ENCODE peak calls at places on chromosomes 16 and 17, in four cellular contexts. M, K, J and N are unnamed samples.

GRCh38 chr17:72656114-72656763 is 436.2 kb downstream of the SLC39A11 start:
- DNase-seq in M (no peak), J (no peak), K (no peak), N (no peak)

GRCh38 chr17:19933221-19933620 is 44.4 kb downstream of the AKAP10 start:
- DNase-seq in K (no peak), J (no peak), M (no peak), N (no peak)

GRCh38 chr16:24670623-24671454 is 58.6 kb upstream of the TNRC6A start:
- DNase-seq in M (no peak), J (peak), K (no peak), N (no peak)

GRCh38 chr16:20806168-20807050 is at the start of the genes ERI2 and REXO5:
- DNase-seq in K (peak), M (peak), J (peak), N (peak)

GRCh38 chr16:2749936-2750335 is 2.5 kb upstream of the SRRM2 start:
- DNase-seq in K (peak), J (no peak), M (no peak), N (no peak)

GRCh38 chr17:77320501-77321256 is 179.9 kb downstream of the SEC14L1 start:
- DNase-seq in K (peak), J (peak), M (peak), N (no peak)

GRCh38 chr16:5523794-5524193 is 426.2 kb upstream of the EEF2KMT start:
- DNase-seq in J (no peak), M (no peak), K (no peak), N (no peak)

GRCh38 chr16:57615813-57616212 is 12.6 kb upstream of the ADGRG1 start:
- DNase-seq in K (peak), M (no peak), J (no peak), N (no peak)

GRCh38 chr16:78227855-78228254 is 128.4 kb downstream of the WWOX start:
- DNase-seq in J (no peak), K (no peak), M (no peak), N (no peak)

GRCh38 chr17:73174126-73174525 is 9.3 kb downstream of the SSTR2 start:
- DNase-seq in K (no peak), M (no peak), J (no peak), N (no peak)

GRCh38 chr17:32261937-32262510 is 3.6 kb upstream of the RHBDL3 start:
- DNase-seq in M (no peak), J (no peak), K (peak), N (no peak)

GRCh38 chr17:43698678-43699437 is 37.1 kb upstream of the MEOX1 start:
- DNase-seq in M (no peak), J (no peak), K (no peak), N (peak)

GRCh38 chr16:73124665-73125064 is 76.7 kb upstream of the ZFHX3 start:
- DNase-seq in M (no peak), K (no peak), J (no peak), N (no peak)

GRCh38 chr17:27216836-27217235 is 77.1 kb upstream of the WSB1 start:
- DNase-seq in J (no peak), M (no peak), K (no peak), N (no peak)

GRCh38 chr17:27218041-27218440 is 75.9 kb upstream of the WSB1 start:
- DNase-seq in K (no peak), J (no peak), M (no peak), N (no peak)

GRCh38 chr17:27217631-27218030 is 76.3 kb upstream of the WSB1 start:
- DNase-seq in K (no peak), J (no peak), M (peak), N (no peak)

GRCh38 chr17:27222515-27222914 is 71.4 kb upstream of the WSB1 start:
- DNase-seq in M (no peak), J (no peak), K (no peak), N (no peak)

DNA sequence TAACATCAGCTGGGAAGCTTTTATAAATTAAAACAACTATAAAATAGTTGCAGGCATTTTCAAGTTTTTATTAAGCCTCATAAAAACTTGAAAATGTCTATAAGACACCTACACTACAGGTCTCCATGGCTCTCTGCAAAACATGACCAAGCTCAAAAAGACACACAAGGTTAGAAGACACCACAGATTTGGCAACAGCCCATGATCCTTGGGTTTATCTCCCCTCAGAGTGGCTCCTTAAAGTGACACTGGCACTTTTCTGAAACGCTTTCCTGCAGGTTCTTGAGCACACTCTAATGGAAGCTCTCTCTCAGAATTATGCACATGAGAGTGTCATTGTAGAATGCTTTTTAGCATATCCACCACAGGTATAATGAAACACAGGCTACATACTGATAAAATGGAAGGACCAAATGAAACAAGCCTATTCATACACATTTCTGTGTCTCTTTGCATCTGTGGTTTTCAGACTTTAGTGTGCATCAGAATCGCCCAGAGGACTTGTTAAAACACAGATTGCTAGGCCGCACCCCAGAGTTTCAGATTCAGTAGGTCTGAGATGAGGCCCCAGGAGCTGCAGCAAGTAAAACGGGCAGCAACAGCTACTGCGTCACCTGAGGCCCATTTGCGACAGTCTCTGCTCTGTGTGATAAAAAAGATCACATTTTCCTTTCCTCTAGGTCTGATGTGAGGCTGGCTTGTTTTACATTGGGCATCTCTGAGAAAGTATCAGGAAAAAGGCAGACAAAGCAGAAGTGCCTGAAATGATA is 75.0 kb upstream of the WSB1 start:
- DNase-seq in K (no peak), M (peak), J (no peak), N (no peak)
- TF ChIP-seq POLR2A in K (no peak), M (peak), J (no peak), N (no peak)

GRCh38 chr17:9087921-9088320 is 66.6 kb downstream of the NTN1 start:
- DNase-seq in J (no peak), M (no peak), K (no peak), N (no peak)

GRCh38 chr17:9080983-9081382 is 59.7 kb downstream of the NTN1 start:
- DNase-seq in K (no peak), J (no peak), M (no peak), N (no peak)

GRCh38 chr17:9090641-9091096 is 69.4 kb downstream of the NTN1 start:
- DNase-seq in J (no peak), K (no peak), M (no peak), N (no peak)

DNA sequence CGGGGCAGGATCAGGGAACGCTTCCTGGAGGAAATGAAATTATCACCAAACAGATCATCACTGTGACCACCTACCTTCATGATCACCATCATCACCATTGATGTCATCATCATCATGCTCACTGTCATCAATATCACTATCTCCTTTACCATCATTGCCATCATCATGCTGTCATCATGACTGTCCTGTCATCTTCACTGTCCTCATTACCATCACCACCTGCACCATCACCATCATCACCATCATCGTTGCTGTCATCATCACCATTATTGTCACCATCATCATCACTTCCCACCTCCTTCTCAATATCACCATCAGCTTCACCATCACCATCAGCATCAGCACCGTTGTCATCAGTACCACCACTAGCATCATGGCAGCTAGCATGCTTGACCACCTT is 65.3 kb downstream of the NTN1 start:
- DNase-seq in J (no peak), M (no peak), K (no peak), N (no peak)
- TF ChIP-seq CTCF in J (no peak), M (no peak), K (no peak), N (no peak)

GRCh38 chr17:78840780-78841611 is at the start of gene USP36:
- DNase-seq in M (peak), K (peak), J (peak), N (peak)
- TF ChIP-seq POLR2A in M (peak), K (peak), J (peak), N (peak)

DNA sequence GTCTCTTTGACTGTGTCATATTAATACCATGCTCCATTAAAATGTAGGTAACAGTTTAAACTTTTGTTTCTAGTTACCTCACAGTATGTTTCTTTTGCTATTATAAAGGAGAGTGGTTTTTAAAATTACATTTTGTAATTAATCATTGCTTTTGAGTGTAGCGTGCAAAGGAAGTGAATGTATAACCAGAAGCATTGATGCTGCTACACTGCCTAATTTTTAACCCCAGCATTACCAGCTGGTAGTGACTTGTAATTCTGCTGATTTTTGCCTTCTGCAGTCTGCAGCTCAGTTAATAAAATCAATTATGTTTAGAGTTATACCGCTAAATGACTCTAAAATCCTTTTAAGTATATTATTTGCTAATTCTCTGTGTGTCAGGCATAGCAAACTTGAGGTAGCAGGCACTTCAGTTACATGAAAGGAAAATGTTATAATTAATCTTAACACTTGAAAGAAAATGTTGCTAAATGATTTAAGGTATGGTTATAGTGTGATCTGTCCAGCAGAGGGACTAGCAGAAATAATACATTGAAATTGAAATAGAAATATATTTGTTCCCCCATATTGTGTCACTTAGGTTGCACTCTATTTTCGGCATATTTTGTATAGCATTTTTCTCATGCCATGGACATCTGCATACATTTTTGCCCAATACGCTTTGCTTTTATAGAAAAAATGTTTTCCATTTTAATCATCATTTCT is 388.5 kb downstream of the CNTNAP4 start:
- DNase-seq in K (no peak), M (no peak), J (no peak), N (no peak)
- TF ChIP-seq CTCF in K (no peak), M (no peak), J (no peak), N (no peak)

GRCh38 chr16:30122621-30123160 is 329 bp downstream of the MAPK3 start:
- DNase-seq in J (no peak), K (peak), M (no peak), N (no peak)
- TF ChIP-seq POLR2A in J (no peak), K (no peak), M (no peak), N (no peak)

GRCh38 chr16:50451951-50452508 is 83.2 kb upstream of the BRD7 start:
- DNase-seq in M (no peak), J (no peak), K (no peak), N (no peak)
- TF ChIP-seq CTCF in M (no peak), J (no peak), K (no peak), N (no peak)

DNA sequence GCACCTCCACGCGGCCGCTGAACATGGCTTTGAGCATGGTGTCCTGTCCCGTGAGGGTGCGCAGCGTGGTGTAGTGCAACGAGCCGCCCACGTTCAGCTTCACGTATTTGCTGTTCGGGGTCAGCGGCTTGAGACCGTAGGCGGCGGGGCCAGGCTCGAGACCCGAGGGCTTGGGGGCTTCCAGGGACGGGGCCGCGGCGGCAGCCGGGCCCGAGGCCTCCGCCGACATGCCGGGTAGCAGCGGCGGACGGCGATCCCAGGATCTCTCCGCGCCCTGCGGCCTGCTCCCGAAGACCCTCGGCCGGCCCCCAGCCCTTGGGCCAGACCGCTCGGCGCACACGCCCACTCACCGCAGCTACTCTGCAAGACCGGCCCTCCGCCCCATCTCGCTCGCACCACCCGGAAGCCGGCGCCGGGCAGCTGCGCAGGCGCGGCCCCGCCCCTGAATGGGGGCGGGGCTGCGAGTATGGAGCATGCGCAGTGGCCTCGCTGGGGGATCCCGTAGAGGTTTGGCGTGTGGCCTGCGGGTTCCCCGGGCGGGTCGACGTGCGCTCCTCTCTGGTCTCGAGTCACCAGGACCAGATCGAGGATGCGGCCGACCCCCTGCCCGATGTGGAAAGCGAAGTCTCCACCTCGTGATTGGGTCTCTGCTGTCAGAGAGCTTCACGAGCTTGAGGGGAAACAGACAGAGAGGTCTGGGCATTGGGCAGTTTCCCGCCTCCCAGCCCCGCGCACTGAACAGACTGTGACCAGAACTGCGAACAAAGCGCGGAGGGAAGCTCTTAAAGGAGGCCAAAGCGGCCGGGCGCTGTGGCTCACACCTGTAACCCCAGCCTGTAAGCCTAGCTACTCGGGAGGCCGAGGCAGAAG is at the start of gene KCTD13:
- DNase-seq in J (peak), K (peak), M (peak), N (peak)
- TF ChIP-seq POLR2A in J (peak), K (peak), M (peak), N (peak)